ENCODE peak calls at places on chromosomes 7 and 10, in four cellular contexts. K, A, B and R are unnamed samples. For H3K27me3, the result is how much of the 10 kb centered on the place peaks cover.

GRCh38 chr10:122376364-122376961 is 2.0 kb downstream of the PLEKHA1 start:
- DNase-seq in B (no peak), K (no peak), A (no peak), R (no peak)

GRCh38 chr7:101486056-101486763 is 123.5 kb downstream of the COL26A1 start:
- DNase-seq in K (peak), B (peak), A (no peak), R (no peak)

GRCh38 chr7:157046681-157047080 is 36.2 kb upstream of the MNX1 start:
- DNase-seq in K (no peak), B (peak), A (no peak), R (peak)

GRCh38 chr7:25148772-25149575 is 23.9 kb upstream of the CYCS start:
- DNase-seq in A (no peak), K (no peak), B (no peak), R (no peak)

GRCh38 chr7:102310414-102310815 is 23.7 kb downstream of the SH2B2 start:
- DNase-seq in B (no peak), A (no peak), K (no peak), R (no peak)

GRCh38 chr10:95832216-95833037 is 75.3 kb upstream of the CC2D2B start:
- DNase-seq in B (no peak), A (no peak), K (no peak), R (no peak)

GRCh38 chr7:102260856-102261255 is 25.8 kb upstream of the SH2B2 start:
- DNase-seq in B (peak), A (no peak), K (no peak), R (peak)

GRCh38 chr10:49700997-49701396 is 21.5 kb downstream of the C10orf53 start:
- DNase-seq in K (peak), B (no peak), A (no peak), R (no peak)

GRCh38 chr7:12475362-12476063 is 71.8 kb upstream of the VWDE start:
- DNase-seq in A (peak), K (no peak), B (no peak), R (peak)

GRCh38 chr10:129394739-129395298 is 72.2 kb upstream of the MGMT start:
- DNase-seq in A (no peak), K (no peak), B (no peak), R (no peak)

GRCh38 chr10:35611750-35612149 is 6.6 kb downstream of the GJD4 start:
- DNase-seq in B (no peak), A (no peak), K (peak), R (no peak)

DNA sequence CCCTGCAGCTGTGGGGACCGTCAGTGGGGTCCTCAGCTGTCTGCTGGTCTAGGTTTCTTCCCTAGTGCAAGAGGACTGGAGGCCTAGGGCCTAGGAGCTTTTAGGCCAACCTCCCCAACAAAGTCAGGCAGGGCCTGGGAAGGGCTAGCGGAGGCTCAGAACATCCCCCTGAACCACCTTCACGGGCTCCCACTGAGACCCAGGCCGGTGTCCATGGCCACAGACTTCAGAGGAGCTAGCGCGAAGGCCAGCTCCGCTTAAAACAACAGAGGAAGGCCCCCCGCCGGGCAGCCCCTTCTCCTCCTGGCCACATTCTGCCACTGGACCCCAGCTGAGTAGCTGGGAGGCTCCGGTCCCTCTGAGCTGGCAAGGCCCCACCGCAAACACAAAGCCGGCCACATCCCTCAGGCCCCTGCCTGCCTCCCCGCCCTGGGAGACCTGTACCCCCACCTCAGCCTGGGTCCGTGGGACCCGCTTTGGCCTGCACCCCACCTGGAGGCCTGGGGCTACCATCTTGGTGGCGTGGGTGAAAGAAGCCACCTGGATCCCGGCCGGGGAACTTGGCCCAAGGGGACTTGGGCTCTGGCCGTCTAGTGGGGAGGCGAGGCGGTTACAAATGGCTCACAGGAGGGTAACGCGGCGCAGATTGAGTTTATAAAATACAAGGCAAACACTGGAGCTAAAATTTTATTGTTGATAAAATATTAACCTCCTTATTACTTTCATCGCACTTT is 5.4 kb upstream of the UNCX start:
- DNase-seq in B (no peak), A (no peak), K (peak), R (no peak)
- H3K27me3 ChIP-seq in B (half or more), A (half or more), K (half or more), R (half or more)

GRCh38 chr10:116766241-116767198 is 24.2 kb upstream of the HSPA12A start:
- DNase-seq in K (no peak), B (no peak), A (no peak), R (no peak)
- H4K91ac ChIP-seq in K (no peak), B (no peak), A (no peak), R (peak)

DNA sequence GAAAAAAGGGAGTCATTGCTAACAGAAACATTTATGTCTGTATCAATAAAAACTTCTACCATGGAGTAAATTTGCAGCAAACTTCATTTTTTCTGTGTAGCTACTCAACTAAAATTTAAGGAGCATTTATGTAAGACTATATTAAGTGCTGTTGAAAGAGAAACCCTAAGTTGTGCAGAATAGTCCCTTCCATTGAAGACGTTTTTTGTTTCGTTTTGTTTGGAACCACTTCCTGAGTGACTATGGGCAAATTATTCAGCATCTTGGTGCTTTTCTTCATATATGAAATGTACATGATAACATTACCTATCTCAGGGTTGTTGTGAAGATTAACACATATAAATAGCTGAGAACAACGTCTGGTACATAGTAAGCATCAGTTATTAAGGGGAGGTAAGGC is 24.3 kb downstream of the SEM1 start:
- DNase-seq in K (no peak), A (no peak), B (no peak), R (no peak)
- H3K27me3 ChIP-seq in K (under half), A (under half), B (under half), R (under half)

DNA sequence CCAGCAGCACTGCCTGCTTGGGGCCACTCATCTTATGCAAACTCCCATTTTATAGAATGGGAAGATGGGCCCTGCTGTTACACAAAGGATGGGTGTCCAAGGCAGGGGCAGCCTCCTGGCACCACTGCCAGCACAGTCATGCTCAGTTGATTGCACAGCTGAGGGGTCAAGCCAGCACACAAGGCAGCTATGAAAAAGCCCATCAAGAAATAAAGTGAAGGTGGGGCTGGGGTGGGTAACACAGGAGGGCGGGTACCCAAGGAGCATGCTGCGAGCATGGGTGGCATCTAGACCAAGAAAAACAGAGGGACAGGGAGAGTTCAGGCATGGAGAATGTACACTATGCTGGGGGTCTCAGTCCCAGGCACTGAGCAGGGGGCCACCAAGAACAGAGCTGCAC is 74.7 kb upstream of the UNC5B start:
- DNase-seq in A (no peak), B (no peak), K (peak), R (no peak)
- H4K91ac ChIP-seq in A (no peak), B (no peak), K (no peak), R (no peak)

GRCh38 chr7:27160147-27160545 is 3.7 kb upstream of the HOXA7 start:
- DNase-seq in A (no peak), K (peak), B (no peak), R (no peak)

GRCh38 chr7:27157717-27158431 is 1.4 kb upstream of the HOXA7 start:
- DNase-seq in B (no peak), K (peak), A (no peak), R (no peak)

GRCh38 chr7:27160546-27161213 is 4.2 kb upstream of the HOXA7 start:
- DNase-seq in A (peak), K (peak), B (peak), R (peak)

GRCh38 chr7:27158436-27159277 is 2.2 kb upstream of the HOXA7 start:
- DNase-seq in A (no peak), K (peak), B (no peak), R (no peak)

GRCh38 chr7:27159278-27160146 is 3.0 kb upstream of the HOXA7 start:
- DNase-seq in A (no peak), K (peak), B (no peak), R (no peak)
- H3K27me3 ChIP-seq in A (half or more), K (half or more), B (half or more), R (under half)

GRCh38 chr10:10366836-10367235 is 650.8 kb upstream of the CELF2 start:
- DNase-seq in B (no peak), A (no peak), K (no peak), R (no peak)
- H4K91ac ChIP-seq in B (no peak), A (no peak), K (no peak), R (no peak)